ENCODE peak calls at places on chromosome 15, in eight cellular contexts. I, J, O, F, Z, X, E and C are unnamed samples.

GRCh38 chr15:67998599-67999122 is 55.5 kb upstream of the PIAS1 start:
- DNase-seq in I (no peak), J (peak), O (peak), F (peak), Z (no peak), X (peak), E (no peak), C (no peak)

GRCh38 chr15:70197318-70197944 is 99.7 kb upstream of the TLE3 start:
- DNase-seq in I (no peak), J (no peak), O (no peak), F (no peak), Z (no peak), X (no peak), E (no peak), C (no peak)

GRCh38 chr15:41862515-41863116 is 24.0 kb downstream of the PLA2G4B start:
- DNase-seq in I (no peak), J (peak), O (no peak), F (peak), Z (no peak), X (no peak), E (no peak), C (no peak)

GRCh38 chr15:33234019-33234418 is 39.5 kb upstream of the FMN1 start:
- DNase-seq in I (peak), J (no peak), O (peak), F (no peak), Z (no peak), X (no peak), E (peak), C (no peak)

GRCh38 chr15:48384616-48385015 is 53.4 kb downstream of the DUT start:
- DNase-seq in I (no peak), J (no peak), O (no peak), F (no peak), Z (no peak), X (no peak), E (no peak), C (no peak)

GRCh38 chr15:45640610-45641009 is 5.8 kb downstream of the SQOR start:
- DNase-seq in I (no peak), J (no peak), O (peak), F (no peak), Z (no peak), X (no peak), E (no peak), C (no peak)

GRCh38 chr15:76345880-76346665 is 9.5 kb downstream of the ISL2 start:
- DNase-seq in I (no peak), J (peak), O (no peak), F (no peak), Z (no peak), X (peak), E (no peak), C (peak)

GRCh38 chr15:31301687-31301990 is 25.0 kb upstream of the KLF13 start:
- DNase-seq in I (no peak), J (no peak), O (no peak), F (no peak), Z (no peak), X (no peak), E (no peak), C (no peak)

GRCh38 chr15:31440754-31441298 is 114.2 kb downstream of the KLF13 start:
- DNase-seq in I (no peak), J (peak), O (no peak), F (peak), Z (peak), X (peak), E (no peak), C (peak)

GRCh38 chr15:55552926-55553325 is 35.2 kb downstream of the PYGO1 start:
- DNase-seq in I (no peak), J (no peak), O (no peak), F (no peak), Z (peak), X (no peak), E (no peak), C (no peak)

GRCh38 chr15:69298697-69299441 is at the start of gene PAQR5:
- DNase-seq in I (peak), J (peak), O (peak), F (peak), Z (peak), X (peak), E (no peak), C (no peak)

GRCh38 chr15:45026646-45027045 is 3.7 kb downstream of the SORD start:
- DNase-seq in I (peak), J (no peak), O (no peak), F (peak), Z (no peak), X (no peak), E (no peak), C (no peak)

GRCh38 chr15:37289109-37289765 is 188.9 kb upstream of the MEIS2 start:
- DNase-seq in I (no peak), J (no peak), O (no peak), F (no peak), Z (no peak), X (no peak), E (peak), C (no peak)

GRCh38 chr15:52180196-52180835 is 10.9 kb downstream of the GNB5 start:
- DNase-seq in I (no peak), J (peak), O (no peak), F (no peak), Z (no peak), X (no peak), E (no peak), C (peak)

GRCh38 chr15:31230630-31231485 is 95.8 kb upstream of the KLF13 start:
- DNase-seq in I (no peak), J (peak), O (no peak), F (no peak), Z (no peak), X (no peak), E (no peak), C (peak)

GRCh38 chr15:31398677-31399260 is 72.1 kb downstream of the KLF13 start:
- DNase-seq in I (no peak), J (peak), O (no peak), F (no peak), Z (no peak), X (no peak), E (no peak), C (no peak)

GRCh38 chr15:81329446-81329845 is 5.5 kb upstream of the STARD5 start:
- DNase-seq in I (no peak), J (no peak), O (no peak), F (no peak), Z (no peak), X (no peak), E (no peak), C (no peak)

GRCh38 chr15:87949934-87950298 is 306.6 kb downstream of the NTRK3 start:
- DNase-seq in I (no peak), J (no peak), O (no peak), F (no peak), Z (peak), X (no peak), E (no peak), C (no peak)

GRCh38 chr15:76196286-76196948 is 114.9 kb downstream of the ETFA start:
- DNase-seq in I (peak), J (peak), O (peak), F (peak), Z (peak), X (peak), E (peak), C (peak)

GRCh38 chr15:65893060-65893459 is 23.8 kb downstream of the RAB11A start:
- DNase-seq in I (no peak), J (no peak), O (no peak), F (no peak), Z (no peak), X (no peak), E (no peak), C (no peak)

GRCh38 chr15:41917767-41918430 is 24.0 kb upstream of the SPTBN5 start:
- DNase-seq in I (peak), J (no peak), O (peak), F (peak), Z (peak), X (peak), E (no peak), C (peak)

GRCh38 chr15:39621210-39621609 is 40.3 kb downstream of the THBS1 start:
- DNase-seq in I (no peak), J (no peak), O (no peak), F (no peak), Z (no peak), X (no peak), E (no peak), C (no peak)

GRCh38 chr15:71228403-71228802 is 113.1 kb downstream of the THSD4 start:
- DNase-seq in I (no peak), J (no peak), O (no peak), F (no peak), Z (no peak), X (no peak), E (no peak), C (no peak)

GRCh38 chr15:67167131-67167530 is 87.3 kb downstream of the AAGAB start:
- DNase-seq in I (no peak), J (no peak), O (no peak), F (no peak), Z (no peak), X (no peak), E (no peak), C (no peak)

GRCh38 chr15:46296002-46296401 is 661.2 kb downstream of the SQOR start:
- DNase-seq in I (no peak), J (no peak), O (no peak), F (no peak), Z (no peak), X (no peak), E (no peak), C (no peak)

GRCh38 chr15:90210593-90210992 is 9.5 kb downstream of the SEMA4B start:
- DNase-seq in I (no peak), J (no peak), O (no peak), F (peak), Z (peak), X (no peak), E (no peak), C (no peak)

GRCh38 chr15:38299216-38299615 is 46.6 kb downstream of the SPRED1 start:
- DNase-seq in I (no peak), J (no peak), O (no peak), F (no peak), Z (no peak), X (no peak), E (no peak), C (no peak)

GRCh38 chr15:38304486-38304885 is 51.9 kb downstream of the SPRED1 start:
- DNase-seq in I (no peak), J (no peak), O (no peak), F (no peak), Z (no peak), X (no peak), E (no peak), C (no peak)

GRCh38 chr15:38297623-38298388 is 45.2 kb downstream of the SPRED1 start:
- DNase-seq in I (no peak), J (no peak), O (no peak), F (no peak), Z (no peak), X (no peak), E (no peak), C (no peak)

GRCh38 chr15:38300395-38300794 is 47.8 kb downstream of the SPRED1 start:
- DNase-seq in I (no peak), J (no peak), O (no peak), F (no peak), Z (no peak), X (no peak), E (peak), C (no peak)
- H3K4me3 ChIP-seq in I (no peak), J (no peak), O (no peak), F (no peak), Z (no peak), X (no peak), E (no peak), C (no peak)

DNA sequence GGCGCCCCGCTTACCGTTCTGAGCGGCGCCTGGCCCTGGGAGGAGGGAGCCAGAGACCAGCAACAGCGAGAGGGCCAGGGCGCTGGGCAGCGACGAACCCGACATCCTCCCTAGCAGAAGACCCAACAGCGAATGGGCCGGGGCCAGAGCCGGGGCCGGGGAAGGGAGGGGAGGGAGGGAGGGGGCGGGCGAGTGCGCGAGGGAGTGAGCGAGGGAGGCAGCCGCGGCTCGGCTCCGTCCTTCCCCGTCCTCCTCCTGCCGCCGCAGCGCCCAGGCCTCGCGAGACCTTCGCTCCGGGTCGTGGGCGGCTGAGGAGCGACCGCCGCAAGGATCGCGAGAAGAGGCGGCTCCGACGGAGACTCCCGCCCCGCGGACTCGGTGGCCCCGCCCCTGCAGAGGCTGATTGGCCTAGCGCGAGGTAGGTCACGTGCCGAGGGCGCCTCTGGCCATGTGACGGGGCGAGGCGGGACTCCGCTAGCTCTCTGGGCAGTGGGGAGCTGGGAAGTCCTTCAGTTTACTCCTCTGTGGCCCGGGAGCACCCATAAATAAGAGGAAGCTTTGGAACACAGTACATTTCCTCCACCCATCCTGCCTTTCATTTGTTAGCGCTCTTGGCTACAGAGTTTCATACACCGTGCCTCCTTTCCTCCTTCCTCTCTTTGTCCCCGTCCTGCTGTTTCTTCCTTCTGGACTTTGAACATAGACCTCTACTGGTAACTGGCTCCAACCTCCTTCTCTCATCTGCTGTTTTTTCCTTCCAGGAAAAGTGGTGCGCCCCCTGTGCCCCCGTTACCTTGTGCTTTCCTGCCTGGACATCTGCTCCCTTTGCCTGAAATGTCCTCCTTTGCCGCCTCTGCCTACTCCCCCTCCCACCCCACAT is at the start of gene NPTN:
- DNase-seq in I (peak), J (peak), O (peak), F (peak), Z (peak), X (peak), E (peak), C (peak)
- TF ChIP-seq POLR2A in I (peak), J (peak), O (peak), F (peak), Z (no peak), X (peak), E (peak), C (peak)

GRCh38 chr15:38559131-38559530 is 5.5 kb downstream of the RASGRP1 start:
- DNase-seq in I (no peak), J (no peak), O (no peak), F (no peak), Z (no peak), X (no peak), E (no peak), C (no peak)

GRCh38 chr15:38558714-38559059 is 5.9 kb downstream of the RASGRP1 start:
- DNase-seq in I (no peak), J (no peak), O (no peak), F (no peak), Z (no peak), X (no peak), E (no peak), C (no peak)

GRCh38 chr15:38560456-38560926 is 4.1 kb downstream of the RASGRP1 start:
- DNase-seq in I (no peak), J (no peak), O (no peak), F (no peak), Z (no peak), X (no peak), E (no peak), C (no peak)

GRCh38 chr15:38557855-38558713 is 6.5 kb downstream of the RASGRP1 start:
- DNase-seq in I (no peak), J (no peak), O (no peak), F (no peak), Z (no peak), X (no peak), E (no peak), C (no peak)

GRCh38 chr15:38559908-38560307 is 4.7 kb downstream of the RASGRP1 start:
- DNase-seq in I (no peak), J (no peak), O (no peak), F (no peak), Z (no peak), X (no peak), E (no peak), C (no peak)
- H3K4me3 ChIP-seq in I (no peak), J (no peak), O (no peak), F (no peak), Z (no peak), X (no peak), E (no peak), C (no peak)

GRCh38 chr15:73926191-73927002 is at the start of gene LOXL1:
- DNase-seq in I (peak), J (peak), O (no peak), F (peak), Z (peak), X (peak), E (peak), C (peak)
- TF ChIP-seq POLR2A in I (no peak), J (peak), O (no peak), F (no peak), Z (no peak), X (peak), E (no peak), C (no peak)

DNA sequence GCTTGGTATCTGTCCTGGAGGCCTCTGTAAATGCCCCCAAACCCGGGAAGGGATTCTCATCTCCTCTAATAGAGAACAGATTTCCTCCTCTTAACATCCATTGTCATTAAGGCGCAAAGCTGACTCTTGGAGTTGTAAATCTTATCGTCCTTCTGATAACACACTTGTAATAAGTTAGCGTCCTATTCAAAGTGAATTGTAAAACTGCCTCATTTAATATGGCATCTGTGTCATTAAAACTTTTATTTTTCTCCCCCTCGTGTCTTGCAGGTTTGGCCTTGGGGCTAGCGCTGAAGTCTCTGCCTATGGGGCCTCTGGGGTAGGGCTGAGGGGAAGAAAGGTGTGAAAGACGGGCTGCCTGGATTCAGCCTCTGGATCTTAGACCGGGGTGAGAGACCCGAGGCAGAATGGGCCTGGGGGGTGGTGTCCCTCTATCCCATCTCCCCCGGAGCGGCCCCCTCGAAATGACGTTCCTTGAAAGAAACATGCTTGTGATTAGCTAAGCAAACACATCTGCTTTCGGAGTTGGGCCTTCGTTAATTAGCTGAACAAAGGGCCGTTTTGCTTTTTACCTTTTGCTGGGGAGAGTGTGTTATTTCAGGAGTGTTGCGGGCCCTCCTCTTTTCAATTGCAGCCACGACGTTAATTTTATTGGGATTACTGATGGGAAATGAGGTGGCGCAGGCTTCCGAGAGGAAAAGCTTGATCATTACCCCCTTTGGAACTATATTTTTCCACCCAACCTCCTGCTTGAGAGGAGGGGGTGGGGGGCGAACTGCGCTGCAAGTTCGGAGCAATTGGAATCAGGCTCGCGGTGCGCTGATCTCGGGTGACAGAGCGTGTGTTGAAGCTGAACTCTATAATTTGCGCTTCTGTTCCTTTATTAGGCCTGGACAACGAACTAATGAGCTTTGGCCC is 12.4 kb downstream of the NR2F2 start:
- DNase-seq in I (no peak), J (no peak), O (no peak), F (no peak), Z (no peak), X (no peak), E (no peak), C (no peak)
- H3K4me3 ChIP-seq in I (no peak), J (no peak), O (no peak), F (peak), Z (peak), X (no peak), E (no peak), C (peak)